ENCODE peak calls at places on chromosomes 5 and 9, in six cellular contexts. O is pancreas, F is uterus, C is AG10803, V is iPS DF 6.9, I is spleen. B is an unnamed sample.

GRCh38 chr5:143376911-143377838 is 26.3 kb downstream of the NR3C1 start:
- DNase-seq in F (no peak), I (no peak), O (no peak), C (peak), V (no peak), B (peak)

GRCh38 chr9:129918296-129918950 is 83.2 kb downstream of the USP20 start:
- DNase-seq in F (no peak), O (no peak), V (no peak), I (no peak), C (no peak), B (no peak)

GRCh38 chr5:146588331-146588730 is 72.3 kb upstream of the GPR151 start:
- DNase-seq in C (peak), O (no peak), F (no peak), I (no peak), V (no peak), B (no peak)

GRCh38 chr9:104780796-104781395 is 17.0 kb downstream of the NIPSNAP3B start:
- DNase-seq in O (no peak), C (peak), I (no peak), V (no peak), F (no peak), B (peak)

GRCh38 chr5:151924564-151925395 is at the start of gene GLRA1:
- DNase-seq in V (peak), F (peak), I (no peak), C (peak), O (peak), B (peak)

GRCh38 chr5:62333250-62333800 is 27.3 kb downstream of the KIF2A start:
- DNase-seq in C (no peak), V (no peak), O (no peak), F (no peak), I (no peak), B (no peak)

GRCh38 chr9:88319936-88320747 is 68.1 kb upstream of the SPIN1 start:
- DNase-seq in F (no peak), V (no peak), O (no peak), C (peak), I (no peak), B (no peak)

GRCh38 chr5:149423287-149424268 is 44.5 kb upstream of the IL17B start:
- DNase-seq in V (no peak), C (no peak), F (peak), I (no peak), O (no peak), B (no peak)

GRCh38 chr5:176844706-176845391 is 34.5 kb downstream of the UNC5A start:
- DNase-seq in C (peak), F (no peak), V (no peak), O (no peak), I (no peak), B (no peak)

GRCh38 chr9:89576404-89576824 is 28.4 kb upstream of the GADD45G start:
- DNase-seq in I (no peak), V (no peak), C (peak), F (no peak), O (peak), B (no peak)

GRCh38 chr9:135960328-135961276 is 571 bp downstream of the UBAC1 start:
- DNase-seq in C (no peak), F (peak), O (no peak), V (no peak), I (no peak), B (no peak)

GRCh38 chr5:140348104-140348503 is 1.7 kb upstream of the HBEGF start:
- DNase-seq in F (no peak), C (no peak), O (no peak), V (no peak), I (no peak), B (no peak)

GRCh38 chr5:135215617-135215995 is 181.6 kb upstream of the PITX1 start:
- DNase-seq in C (no peak), F (no peak), I (peak), O (no peak), V (no peak), B (peak)

GRCh38 chr9:113042884-113043657 is 13.5 kb downstream of the ZFP37 start:
- DNase-seq in C (no peak), I (no peak), V (no peak), F (no peak), O (no peak), B (no peak)

GRCh38 chr5:17094830-17095229 is 122.6 kb upstream of the BASP1 start:
- DNase-seq in O (no peak), F (no peak), C (no peak), I (no peak), V (no peak), B (no peak)

GRCh38 chr5:20286512-20286911 is 298.5 kb upstream of the CDH18 start:
- DNase-seq in V (no peak), C (no peak), F (no peak), I (no peak), O (no peak), B (no peak)

GRCh38 chr5:64637837-64638443 is 52.4 kb upstream of the SHISAL2B start:
- DNase-seq in O (no peak), V (no peak), I (no peak), C (no peak), F (no peak), B (peak)

GRCh38 chr5:85549836-85550599 is 1067.7 kb upstream of the COX7C start:
- DNase-seq in O (no peak), F (no peak), I (peak), C (no peak), V (no peak), B (no peak)

GRCh38 chr5:95924720-95925119 is 36.9 kb downstream of the ELL2 start:
- DNase-seq in C (peak), F (no peak), I (no peak), O (peak), V (no peak), B (peak)

GRCh38 chr5:39765381-39765780 is 340.6 kb upstream of the DAB2 start:
- DNase-seq in C (peak), I (no peak), F (no peak), V (no peak), O (no peak), B (no peak)

GRCh38 chr5:1490360-1490759 is 33.4 kb downstream of the LPCAT1 start:
- DNase-seq in I (no peak), C (no peak), F (no peak), O (no peak), V (no peak), B (no peak)

GRCh38 chr5:1486271-1486670 is 37.5 kb downstream of the LPCAT1 start:
- DNase-seq in O (no peak), F (no peak), I (no peak), V (no peak), C (no peak), B (no peak)

GRCh38 chr5:1487079-1487764 is 36.5 kb downstream of the LPCAT1 start:
- DNase-seq in C (no peak), O (no peak), F (no peak), I (no peak), V (no peak), B (no peak)

GRCh38 chr5:1489754-1490153 is 34.0 kb downstream of the LPCAT1 start:
- DNase-seq in O (no peak), C (no peak), V (no peak), I (no peak), F (no peak), B (no peak)

GRCh38 chr5:1488882-1489680 is 34.7 kb downstream of the LPCAT1 start:
- DNase-seq in F (no peak), V (no peak), O (no peak), I (no peak), C (peak), B (no peak)
- H3K4me3 ChIP-seq in F (no peak), V (no peak), O (no peak), I (no peak), C (no peak), B (no peak)

DNA sequence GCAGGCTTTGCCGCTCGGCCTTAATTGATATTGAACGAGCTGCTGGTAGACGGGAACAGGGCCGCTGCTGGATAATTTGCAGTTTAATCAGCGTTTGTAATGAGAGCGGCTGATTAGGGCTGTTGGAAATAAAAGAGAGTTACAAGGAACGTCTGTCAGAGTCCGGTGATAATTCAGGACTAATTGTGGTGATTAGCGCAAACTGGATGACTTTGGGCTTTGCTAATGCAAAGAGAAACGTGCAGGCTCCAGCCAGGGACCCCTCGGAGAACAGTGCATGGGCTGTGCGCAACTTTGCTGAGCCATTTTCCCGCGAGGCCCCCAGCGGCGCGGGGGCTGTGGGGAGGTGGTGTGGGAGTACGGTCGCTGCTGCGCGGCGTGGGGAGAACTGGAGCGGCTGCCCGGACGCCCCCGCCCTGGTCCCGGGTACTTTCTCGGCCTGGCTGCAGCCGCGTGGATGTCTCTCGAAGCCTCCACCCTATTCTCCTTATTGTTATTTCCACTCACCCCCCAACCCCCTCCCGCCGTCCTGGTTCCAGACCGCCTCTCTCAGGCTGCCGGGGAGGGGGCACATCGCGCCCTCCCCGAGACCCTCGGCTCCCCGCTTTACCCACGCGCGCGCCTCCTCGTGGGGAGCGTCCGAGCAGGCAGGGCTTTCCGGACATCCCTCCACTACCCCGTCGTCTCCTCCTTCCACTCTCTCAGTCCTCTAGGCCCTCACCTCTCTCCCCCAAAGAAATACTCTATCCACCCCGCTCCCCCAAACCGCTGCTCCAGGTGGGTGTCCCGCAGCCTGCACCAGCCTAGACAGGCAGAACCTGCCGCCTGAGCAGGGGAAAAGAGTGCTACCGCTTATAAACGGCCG is 68.5 kb upstream of the TBCA start:
- DNase-seq in V (no peak), F (no peak), O (no peak), I (no peak), C (no peak), B (no peak)
- H3K4me3 ChIP-seq in V (no peak), F (peak), O (peak), I (peak), C (peak), B (no peak)

GRCh38 chr5:93582677-93583524 is at the start of gene NR2F1:
- DNase-seq in V (no peak), F (peak), O (peak), C (peak), I (no peak), B (peak)

GRCh38 chr5:93583799-93584530 is 943 bp downstream of the NR2F1 start:
- DNase-seq in C (peak), V (no peak), I (peak), O (peak), F (peak), B (no peak)

GRCh38 chr5:93583525-93583798 is 440 bp downstream of the NR2F1 start:
- DNase-seq in V (no peak), O (no peak), F (no peak), C (no peak), I (no peak), B (no peak)

GRCh38 chr5:93580387-93581100 is 475 bp downstream of the NR2F1-AS1 start:
- DNase-seq in V (no peak), I (no peak), O (no peak), C (peak), F (no peak), B (no peak)

GRCh38 chr5:93581738-93582414 is 857 bp upstream of the NR2F1-AS1 start:
- DNase-seq in V (no peak), O (no peak), F (no peak), C (peak), I (no peak), B (no peak)
- H3K4me3 ChIP-seq in V (no peak), O (peak), F (peak), C (peak), I (peak), B (peak)

GRCh38 chr9:36584626-36585460 is 12.1 kb downstream of the MELK start:
- DNase-seq in V (no peak), O (no peak), F (no peak), C (peak), I (no peak), B (peak)
- H3K4me3 ChIP-seq in V (no peak), O (no peak), F (no peak), C (no peak), I (no peak), B (no peak)

DNA sequence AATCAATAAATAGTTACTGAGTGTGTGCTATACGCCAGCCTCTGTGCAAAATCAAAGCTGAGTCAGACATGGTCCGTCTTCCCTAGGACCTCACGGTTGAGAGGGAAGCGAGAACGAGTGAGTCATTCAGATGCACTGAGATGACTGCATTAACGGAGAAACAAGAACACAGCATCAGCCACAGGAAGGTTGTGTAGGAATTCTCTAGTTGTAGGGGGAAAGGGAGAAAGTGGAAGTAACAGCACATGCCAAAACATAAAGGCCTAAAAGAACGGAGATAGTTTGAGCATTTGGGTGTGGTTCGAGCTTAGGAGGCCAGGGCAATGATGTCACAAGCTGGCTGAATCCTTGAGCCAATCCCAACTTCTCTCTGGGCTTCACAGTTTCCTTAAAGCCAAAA is 441.8 kb upstream of the BRINP1 start:
- DNase-seq in I (no peak), O (no peak), V (no peak), F (no peak), C (peak), B (no peak)
- H3K4me3 ChIP-seq in I (no peak), O (no peak), V (no peak), F (no peak), C (no peak), B (no peak)